ENCODE peak calls at places on chromosomes 13 and 19, in six cellular contexts. X is C1 segment of cervical spinal cord, H is smooth muscle cell of the brain vasculature, R is LHCN-M2, C is NCI-H774, V is EH. Q is an unnamed sample.

GRCh38 chr19:4570423-4570822 is 10.9 kb upstream of the SEMA6B start:
- DNase-seq in R (no peak), V (no peak), H (no peak), X (no peak), C (no peak), Q (no peak)

GRCh38 chr19:3595521-3596061 is 10.3 kb downstream of the GIPC3 start:
- DNase-seq in X (no peak), R (no peak), V (no peak), H (no peak), C (no peak), Q (no peak)

GRCh38 chr13:36454962-36455361 is 22.7 kb downstream of the CCNA1 start:
- DNase-seq in C (no peak), V (no peak), H (no peak), X (no peak), R (no peak), Q (no peak)

GRCh38 chr13:40776681-40777165 is 5.7 kb upstream of the MRPS31 start:
- DNase-seq in X (no peak), R (no peak), C (no peak), V (peak), H (no peak), Q (no peak)

GRCh38 chr13:91346848-91347211 is 657 bp upstream of the MIR17HG start:
- DNase-seq in R (no peak), C (no peak), H (no peak), X (no peak), V (no peak), Q (no peak)

GRCh38 chr13:66509176-66509575 is 721.0 kb downstream of the PCDH9 start:
- DNase-seq in H (no peak), V (peak), X (no peak), C (no peak), R (no peak), Q (no peak)

GRCh38 chr19:13718733-13719132 is 45.6 kb upstream of the MRI1 start:
- DNase-seq in R (peak), X (peak), H (peak), C (peak), V (peak), Q (no peak)

GRCh38 chr13:38769526-38769925 is 82.6 kb downstream of the FREM2 start:
- DNase-seq in R (no peak), H (no peak), C (no peak), X (no peak), V (no peak), Q (no peak)

GRCh38 chr19:6227941-6228325 is 51.8 kb downstream of the MLLT1 start:
- DNase-seq in H (no peak), R (no peak), C (no peak), V (no peak), X (no peak), Q (no peak)

GRCh38 chr13:30576528-30576927 is 41.2 kb upstream of the USPL1 start:
- DNase-seq in V (peak), H (no peak), R (peak), X (no peak), C (no peak), Q (no peak)

GRCh38 chr13:99280166-99280565 is 22.0 kb upstream of the GPR18 start:
- DNase-seq in C (no peak), V (peak), X (no peak), H (no peak), R (peak), Q (no peak)

GRCh38 chr13:61812286-61812685 is 396.6 kb upstream of the PCDH20 start:
- DNase-seq in H (no peak), R (no peak), V (no peak), C (no peak), X (no peak), Q (no peak)

GRCh38 chr13:99768986-99769385 is 202.6 kb downstream of the ZIC5 start:
- DNase-seq in X (no peak), C (no peak), V (no peak), R (no peak), H (no peak), Q (no peak)

GRCh38 chr19:3034194-3034844 is 5.2 kb upstream of the TLE2 start:
- DNase-seq in H (no peak), V (no peak), C (no peak), R (no peak), X (no peak), Q (no peak)

GRCh38 chr13:33976965-33977364 is 159.0 kb downstream of the RFC3 start:
- DNase-seq in X (no peak), H (no peak), R (no peak), C (no peak), V (no peak), Q (no peak)

GRCh38 chr13:112346173-112346898 is 29.8 kb upstream of the SPACA7 start:
- DNase-seq in R (no peak), V (no peak), X (no peak), H (no peak), C (peak), Q (no peak)